ENCODE peak calls at places on chromosome 9, in eight cellular contexts. B is AG04449, S is right lobe of liver, G is ovary, T is AG04450, L is fibroblast of lung, F is astrocyte, A is RWPE2. Y is an unnamed sample.

GRCh38 chr9:111916234-111916645 is 19.6 kb downstream of the UGCG start:
- DNase-seq in B (no peak), S (no peak), G (no peak), T (no peak), L (no peak), F (no peak), A (no peak), Y (no peak)

GRCh38 chr9:110671849-110672248 is 3.3 kb downstream of the MUSK start:
- DNase-seq in B (no peak), S (no peak), G (no peak), T (no peak), L (no peak), F (no peak), A (no peak), Y (no peak)

GRCh38 chr9:121744002-121744686 is 92.7 kb downstream of the DAB2IP start:
- DNase-seq in B (no peak), S (peak), G (peak), T (no peak), L (peak), F (peak), A (no peak), Y (peak)

GRCh38 chr9:128254855-128255759 is 20.7 kb downstream of the GOLGA2 start:
- DNase-seq in B (no peak), S (peak), G (peak), T (no peak), L (peak), F (no peak), A (no peak), Y (peak)

GRCh38 chr9:137217276-137218211 is 4.5 kb downstream of the RNF208 start:
- DNase-seq in B (no peak), S (no peak), G (peak), T (no peak), L (no peak), F (no peak), A (no peak), Y (peak)

GRCh38 chr9:8733096-8733954 is 933.7 kb upstream of the DMAC1 start:
- DNase-seq in B (no peak), S (no peak), G (peak), T (no peak), L (peak), F (peak), A (no peak), Y (no peak)

GRCh38 chr9:87193151-87193550 is 245.8 kb upstream of the GAS1 start:
- DNase-seq in B (no peak), S (no peak), G (no peak), T (no peak), L (peak), F (peak), A (no peak), Y (no peak)

GRCh38 chr9:131270171-131271015 is 5.9 kb downstream of the FAM78A start:
- DNase-seq in B (no peak), S (peak), G (no peak), T (no peak), L (no peak), F (no peak), A (no peak), Y (no peak)

GRCh38 chr9:71147368-71147767 is 25.9 kb upstream of the TRPM3 start:
- DNase-seq in B (no peak), S (no peak), G (no peak), T (no peak), L (no peak), F (no peak), A (no peak), Y (no peak)

GRCh38 chr9:114545055-114545454 is 39.8 kb upstream of the WHRN start:
- DNase-seq in B (no peak), S (no peak), G (no peak), T (no peak), L (no peak), F (no peak), A (no peak), Y (no peak)

GRCh38 chr9:134556531-134557068 is 85.0 kb upstream of the COL5A1 start:
- DNase-seq in B (no peak), S (peak), G (peak), T (no peak), L (no peak), F (no peak), A (peak), Y (no peak)

GRCh38 chr9:33117306-33117705 is 40.8 kb upstream of the SMU1 start:
- DNase-seq in B (peak), S (no peak), G (no peak), T (no peak), L (peak), F (peak), A (no peak), Y (no peak)

GRCh38 chr9:90326219-90326618 is 316.4 kb downstream of the DIRAS2 start:
- DNase-seq in B (no peak), S (no peak), G (no peak), T (no peak), L (peak), F (peak), A (no peak), Y (no peak)

GRCh38 chr9:135896205-135896604 is 11.1 kb downstream of the CAMSAP1 start:
- DNase-seq in B (no peak), S (no peak), G (no peak), T (no peak), L (no peak), F (no peak), A (no peak), Y (no peak)

GRCh38 chr9:4088680-4089079 is 211.2 kb downstream of the GLIS3 start:
- DNase-seq in B (no peak), S (no peak), G (no peak), T (no peak), L (no peak), F (no peak), A (no peak), Y (no peak)

GRCh38 chr9:117485176-117485575 is 70.3 kb upstream of the ASTN2 start:
- DNase-seq in B (no peak), S (no peak), G (no peak), T (no peak), L (peak), F (no peak), A (no peak), Y (peak)

GRCh38 chr9:15942806-15943424 is 390.1 kb downstream of the CCDC171 start:
- DNase-seq in B (no peak), S (no peak), G (no peak), T (no peak), L (no peak), F (no peak), A (no peak), Y (no peak)

GRCh38 chr9:91025856-91026255 is 224.2 kb downstream of the SYK start:
- DNase-seq in B (no peak), S (no peak), G (no peak), T (no peak), L (no peak), F (no peak), A (no peak), Y (no peak)

GRCh38 chr9:36298566-36298965 is 40.3 kb upstream of the GNE start:
- DNase-seq in B (no peak), S (no peak), G (no peak), T (no peak), L (peak), F (peak), A (no peak), Y (no peak)

GRCh38 chr9:21991039-21991959 is 2.9 kb downstream of the CDKN2A start:
- DNase-seq in B (no peak), S (no peak), G (no peak), T (no peak), L (no peak), F (no peak), A (no peak), Y (no peak)

GRCh38 chr9:89194381-89195114 is 15.9 kb upstream of the SHC3 start:
- DNase-seq in B (no peak), S (no peak), G (no peak), T (no peak), L (no peak), F (no peak), A (no peak), Y (no peak)

GRCh38 chr9:78103971-78104433 is 72.4 kb upstream of the GNAQ start:
- DNase-seq in B (no peak), S (no peak), G (no peak), T (no peak), L (no peak), F (no peak), A (no peak), Y (no peak)

GRCh38 chr9:134870746-134871667 is 9.6 kb upstream of the FCN2 start:
- DNase-seq in B (no peak), S (no peak), G (peak), T (no peak), L (no peak), F (no peak), A (no peak), Y (no peak)

GRCh38 chr9:81312346-81312745 is 377.0 kb downstream of the TLE1 start:
- DNase-seq in B (no peak), S (no peak), G (no peak), T (no peak), L (no peak), F (no peak), A (no peak), Y (peak)
- TF ChIP-seq CTCF in B (no peak), S (peak), G (no peak), T (no peak), L (no peak), F (no peak), A (peak), Y (peak)

DNA sequence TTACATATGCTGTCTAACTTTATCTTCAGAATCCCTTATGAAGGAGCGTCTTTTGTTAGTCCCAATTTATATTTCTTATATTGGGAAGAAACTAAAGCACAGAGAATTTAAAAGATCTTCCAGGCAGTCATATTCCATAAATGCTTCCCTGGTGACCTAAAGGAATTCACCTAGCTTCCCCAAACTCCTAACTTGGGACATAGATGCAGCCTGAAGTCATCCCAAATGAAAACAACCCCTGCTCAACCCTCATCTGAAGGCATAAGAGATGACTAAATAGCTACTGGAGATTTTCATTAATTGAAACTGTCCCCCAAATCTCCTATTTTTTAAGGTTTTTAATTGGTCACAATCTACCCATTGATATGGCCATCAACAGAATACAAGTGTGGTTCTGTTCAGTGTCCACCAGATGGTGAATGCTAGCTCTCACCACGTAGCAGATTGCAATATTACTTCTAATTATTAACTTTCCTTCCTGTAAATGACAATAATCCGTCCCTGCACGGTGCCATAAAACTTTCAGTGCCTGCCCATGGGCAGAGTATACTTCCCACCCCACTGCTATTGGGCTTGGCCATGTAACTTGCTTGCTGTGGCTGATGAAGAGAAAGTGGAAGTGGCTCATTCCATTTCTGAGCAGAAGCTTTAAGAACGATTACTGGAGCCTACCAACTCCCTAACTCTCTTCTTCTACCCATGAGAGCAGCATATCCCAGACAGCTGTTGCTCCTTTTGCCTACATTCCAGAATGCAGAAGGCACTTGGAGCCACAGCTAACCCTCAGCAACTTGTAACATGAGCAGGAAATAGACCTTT is 18.7 kb downstream of the PRUNE2 start:
- DNase-seq in B (no peak), S (no peak), G (no peak), T (no peak), L (peak), F (peak), A (no peak), Y (no peak)
- TF ChIP-seq CTCF in B (no peak), S (no peak), G (no peak), T (peak), L (no peak), F (no peak), A (no peak), Y (no peak)

GRCh38 chr9:19641046-19641445 is 147.8 kb downstream of the SLC24A2 start:
- DNase-seq in B (no peak), S (no peak), G (no peak), T (no peak), L (no peak), F (no peak), A (no peak), Y (peak)
- TF ChIP-seq CTCF in B (no peak), S (no peak), G (no peak), T (no peak), L (no peak), F (no peak), A (no peak), Y (no peak)

GRCh38 chr9:98569491-98569890 is 139.2 kb downstream of the GABBR2 start:
- DNase-seq in B (no peak), S (no peak), G (no peak), T (no peak), L (no peak), F (no peak), A (no peak), Y (no peak)

GRCh38 chr9:98572054-98572627 is 136.6 kb downstream of the GABBR2 start:
- DNase-seq in B (no peak), S (no peak), G (no peak), T (no peak), L (no peak), F (no peak), A (no peak), Y (no peak)

GRCh38 chr9:98570055-98570454 is 138.7 kb downstream of the GABBR2 start:
- DNase-seq in B (no peak), S (no peak), G (no peak), T (no peak), L (no peak), F (no peak), A (no peak), Y (no peak)

GRCh38 chr9:98571643-98572042 is 137.1 kb downstream of the GABBR2 start:
- DNase-seq in B (no peak), S (no peak), G (no peak), T (no peak), L (no peak), F (no peak), A (no peak), Y (no peak)

GRCh38 chr9:98570663-98571440 is 137.9 kb downstream of the GABBR2 start:
- DNase-seq in B (no peak), S (no peak), G (no peak), T (no peak), L (no peak), F (no peak), A (no peak), Y (no peak)
- TF ChIP-seq CTCF in B (no peak), S (no peak), G (no peak), T (peak), L (no peak), F (no peak), A (no peak), Y (no peak)

DNA sequence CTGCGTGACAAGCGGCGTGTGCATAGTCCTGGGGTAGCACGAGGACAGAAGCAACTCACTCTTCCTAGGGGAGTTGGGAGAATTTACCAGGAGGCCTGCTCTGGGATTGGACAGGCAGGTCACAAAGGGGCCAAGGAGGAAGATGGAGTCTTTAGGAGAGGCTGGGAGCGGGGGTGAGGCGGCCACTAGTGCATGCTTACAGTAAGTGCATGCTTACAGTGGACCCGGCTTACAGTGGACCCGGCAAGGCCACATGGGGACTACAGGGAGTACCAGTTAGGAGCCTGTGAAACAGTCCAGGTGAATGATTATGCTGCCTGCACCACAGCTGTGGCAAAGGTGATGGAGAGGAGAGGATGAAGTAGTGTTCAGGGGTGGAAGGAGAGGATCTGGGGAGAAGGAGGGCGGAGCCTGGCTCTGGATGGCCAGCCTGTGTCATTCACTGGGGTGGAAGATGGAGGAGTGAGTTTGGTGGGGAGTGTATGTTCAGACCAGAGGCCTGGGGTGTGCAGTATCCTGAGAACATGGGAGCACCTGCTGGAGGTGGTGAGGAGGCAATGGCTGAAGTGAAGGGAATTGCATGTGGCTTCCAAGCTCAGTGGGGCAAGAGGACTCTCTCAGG is 78.7 kb downstream of the CRB2 start:
- DNase-seq in B (no peak), S (no peak), G (no peak), T (no peak), L (no peak), F (no peak), A (no peak), Y (no peak)
- TF ChIP-seq CTCF in B (no peak), S (no peak), G (no peak), T (peak), L (no peak), F (no peak), A (no peak), Y (no peak)

GRCh38 chr9:120336753-120337090 is 243.2 kb downstream of the CDK5RAP2 start:
- DNase-seq in B (no peak), S (no peak), G (no peak), T (no peak), L (no peak), F (no peak), A (no peak), Y (no peak)
- TF ChIP-seq CTCF in B (no peak), S (no peak), G (no peak), T (no peak), L (no peak), F (no peak), A (no peak), Y (no peak)

DNA sequence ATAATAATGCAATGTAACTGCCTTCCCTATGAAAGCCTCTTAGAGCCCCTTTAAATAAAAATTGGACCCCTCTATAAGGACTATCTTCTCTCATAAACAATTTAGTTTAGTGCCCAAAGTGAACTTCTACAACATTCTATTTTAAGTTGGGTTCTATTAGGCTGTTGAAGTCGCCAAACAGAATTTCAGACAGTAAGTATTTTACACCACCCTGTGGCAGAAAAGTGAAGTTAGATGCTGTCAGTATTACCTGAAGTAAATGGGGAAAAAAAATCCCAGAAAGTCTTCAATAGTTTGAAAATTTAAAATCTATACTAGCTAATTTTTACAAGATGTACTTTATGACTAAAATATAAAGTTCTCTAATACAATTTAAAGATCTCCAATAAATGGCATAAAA is 29.5 kb downstream of the CAAP1 start:
- DNase-seq in B (no peak), S (no peak), G (no peak), T (no peak), L (peak), F (no peak), A (no peak), Y (peak)
- TF ChIP-seq CTCF in B (no peak), S (peak), G (no peak), T (peak), L (no peak), F (peak), A (peak), Y (peak)